ENCODE peak calls at places on chromosome 9, in five cellular contexts. A is hippocampal formation, Y is skeletal muscle cell, J is ELR, B is GM06990. Z is an unnamed sample.
A peak's percentile ranks its signal among the peaks of the same experiment; 100 is the strongest.

GRCh38 chr9:83937861-83938455 is 16.7 kb upstream of the KIF27 start:
- DNase-seq in A (peak; percentile 69), Y (no peak), J (peak; percentile 81), B (no peak), Z (peak; percentile 74)

GRCh38 chr9:98873535-98874432 is 66.3 kb downstream of the GALNT12 start:
- DNase-seq in A (peak; percentile 11), Y (no peak), J (no peak), B (no peak), Z (no peak)

GRCh38 chr9:35318741-35319140 is 156.9 kb downstream of the UNC13B start:
- DNase-seq in A (no peak), Y (no peak), J (no peak), B (no peak), Z (no peak)

GRCh38 chr9:109251080-109251775 is 69.6 kb downstream of the EPB41L4B start:
- DNase-seq in A (no peak), Y (no peak), J (peak; percentile 78), B (no peak), Z (peak; percentile 89)

GRCh38 chr9:106916491-106917235 is 53.7 kb downstream of the ZNF462 start:
- DNase-seq in A (no peak), Y (peak; percentile 51), J (peak; percentile 96), B (no peak), Z (peak; percentile 95)

GRCh38 chr9:21968331-21969010 is 25.7 kb downstream of the CDKN2A start:
- DNase-seq in A (no peak), Y (no peak), J (peak; percentile 62), B (no peak), Z (no peak)

GRCh38 chr9:134213508-134214394 is 49.4 kb upstream of the RNU6ATAC start:
- DNase-seq in A (no peak), Y (no peak), J (no peak), B (no peak), Z (no peak)

GRCh38 chr9:4070266-4070665 is 229.6 kb downstream of the GLIS3 start:
- DNase-seq in A (no peak), Y (no peak), J (no peak), B (no peak), Z (no peak)

GRCh38 chr9:87603854-87604490 is 106.3 kb downstream of the DAPK1 start:
- DNase-seq in A (no peak), Y (no peak), J (no peak), B (no peak), Z (no peak)

GRCh38 chr9:128882677-128883590 is 1.0 kb downstream of the LRRC8A start:
- DNase-seq in A (no peak), Y (no peak), J (peak; percentile 30), B (peak; percentile 25), Z (peak; percentile 41)

GRCh38 chr9:73260506-73260905 is 108.8 kb downstream of the ANXA1 start:
- DNase-seq in A (no peak), Y (no peak), J (no peak), B (no peak), Z (peak; percentile 20)

GRCh38 chr9:98856982-98857381 is 49.5 kb downstream of the GALNT12 start:
- DNase-seq in A (no peak), Y (no peak), J (no peak), B (no peak), Z (no peak)

GRCh38 chr9:112447283-112447761 is 39.3 kb upstream of the KIAA1958 start:
- DNase-seq in A (no peak), Y (peak; percentile 1), J (peak; percentile 25), B (peak; percentile 3), Z (peak; percentile 56)

GRCh38 chr9:26159575-26160392 is 481.5 kb upstream of the TUSC1 start:
- DNase-seq in A (no peak), Y (no peak), J (no peak), B (no peak), Z (no peak)

GRCh38 chr9:36288057-36288456 is 29.8 kb upstream of the GNE start:
- DNase-seq in A (no peak), Y (no peak), J (no peak), B (no peak), Z (no peak)

GRCh38 chr9:89916001-89916635 is 311.3 kb downstream of the GADD45G start:
- DNase-seq in A (no peak), Y (no peak), J (no peak), B (no peak), Z (no peak)

GRCh38 chr9:92723299-92723625 is 41.4 kb downstream of the BICD2 start:
- DNase-seq in A (peak; percentile 84), Y (no peak), J (peak; percentile 22), B (no peak), Z (peak; percentile 99)

GRCh38 chr9:16704489-16705111 is 165.9 kb downstream of the BNC2 start:
- DNase-seq in A (no peak), Y (no peak), J (peak; percentile 79), B (no peak), Z (no peak)

GRCh38 chr9:121038452-121039203 is 11.4 kb downstream of the C5 start:
- DNase-seq in A (no peak), Y (no peak), J (no peak), B (no peak), Z (no peak)

GRCh38 chr9:136617746-136618577 is 44.8 kb upstream of the EGFL7 start:
- DNase-seq in A (no peak), Y (no peak), J (no peak), B (no peak), Z (no peak)

GRCh38 chr9:100534401-100534800 is 43.5 kb upstream of the CAVIN4 start:
- DNase-seq in A (no peak), Y (no peak), J (no peak), B (no peak), Z (no peak)

GRCh38 chr9:92986175-92987110 is 39.1 kb downstream of the FGD3 start:
- DNase-seq in A (no peak), Y (no peak), J (peak; percentile 36), B (no peak), Z (no peak)

GRCh38 chr9:27421567-27421966 is 102.5 kb upstream of the IFNK start:
- DNase-seq in A (no peak), Y (no peak), J (no peak), B (no peak), Z (peak; percentile 57)

GRCh38 chr9:125601986-125602385 is 105.0 kb downstream of the MAPKAP1 start:
- DNase-seq in A (no peak), Y (no peak), J (peak; percentile 19), B (no peak), Z (no peak)

GRCh38 chr9:132114102-132114707 is 34.5 kb upstream of the MED27 start:
- DNase-seq in A (peak; percentile 14), Y (peak; percentile 12), J (peak; percentile 64), B (no peak), Z (peak; percentile 29)

Z was measured in bronchial epithelial cell.